ENCODE peak calls at places on chromosomes 11 and 22, in seven cellular contexts. G is CD8-positive, alpha-beta T cell; K is tibial artery; I is uterus; B is adrenal gland; Q is lower lobe of right lung; J is aorta. V is an unnamed sample.

GRCh38 chr22:32354360-32355351 is 3.0 kb upstream of the RFPL3 start:
- DNase-seq in K (no peak), B (peak; percentile 49), G (no peak), I (no peak), J (no peak), Q (no peak), V (peak; percentile 50)

GRCh38 chr11:122721964-122722266 is 66.4 kb downstream of the UBASH3B start:
- DNase-seq in B (no peak), Q (no peak), G (peak; percentile 63), J (no peak), I (no peak), K (no peak), V (no peak)

GRCh38 chr11:794766-795637 is 3.1 kb downstream of the SLC25A22 start:
- DNase-seq in I (no peak), G (no peak), B (no peak), K (no peak), Q (no peak), J (no peak), V (peak; percentile 76)

GRCh38 chr11:69427906-69428880 is 53.3 kb upstream of the LINC01488 start:
- DNase-seq in B (no peak), I (no peak), K (peak; percentile 27), G (no peak), J (peak; percentile 28), Q (no peak), V (no peak)

GRCh38 chr11:108859510-108859909 is 194.6 kb downstream of the DDX10 start:
- DNase-seq in B (no peak), K (no peak), I (no peak), J (no peak), G (no peak), Q (no peak), V (no peak)

GRCh38 chr22:45807156-45807915 is 135.7 kb downstream of the ATXN10 start:
- DNase-seq in B (no peak), I (no peak), J (no peak), K (no peak), G (no peak), Q (no peak), V (no peak)

GRCh38 chr11:11816511-11817319 is 25.1 kb upstream of the USP47 start:
- DNase-seq in G (no peak), J (no peak), I (no peak), K (no peak), B (no peak), Q (no peak), V (no peak)

GRCh38 chr11:40094954-40095353 is 1364.5 kb downstream of the LRRC4C start:
- DNase-seq in I (no peak), J (no peak), B (no peak), G (no peak), Q (no peak), K (no peak), V (no peak)

GRCh38 chr22:48803993-48804810 is 1023.5 kb downstream of the BRD1 start:
- DNase-seq in G (peak; percentile 23), J (no peak), K (no peak), I (no peak), B (no peak), Q (no peak), V (no peak)

GRCh38 chr11:74139151-74139918 is 31.5 kb downstream of the C2CD3 start:
- DNase-seq in K (no peak), Q (no peak), B (no peak), J (no peak), G (no peak), I (no peak), V (no peak)

GRCh38 chr11:6547177-6547576 is 50.1 kb downstream of the DNHD1 start:
- DNase-seq in Q (no peak), J (no peak), I (no peak), K (no peak), B (no peak), G (peak; percentile 37), V (no peak)

GRCh38 chr11:119518746-119519382 is 95.9 kb upstream of the THY1 start:
- DNase-seq in B (no peak), G (no peak), I (no peak), K (no peak), J (no peak), Q (no peak), V (peak; percentile 53)

GRCh38 chr22:22945195-22945594 is 57.6 kb downstream of the IGLL5 start:
- DNase-seq in B (peak; percentile 7), J (no peak), Q (no peak), G (no peak), K (no peak), I (no peak), V (peak; percentile 39)

GRCh38 chr11:61743486-61744095 is 8.8 kb upstream of the MYRF start:
- DNase-seq in G (no peak), I (no peak), K (no peak), Q (no peak), J (no peak), B (no peak), V (no peak)

GRCh38 chr11:130209944-130210854 is 50.6 kb downstream of the ST14 start:
- DNase-seq in B (peak; percentile 25), G (peak; percentile 34), I (no peak), J (no peak), Q (peak; percentile 39), K (peak; percentile 32), V (no peak)

GRCh38 chr11:69292221-69292648 is 1.7 kb upstream of the MYEOV start:
- DNase-seq in Q (peak; percentile 54), I (no peak), B (no peak), G (peak; percentile 68), J (peak; percentile 70), K (no peak), V (peak; percentile 74)

GRCh38 chr11:30521297-30522071 is 64.7 kb downstream of the MPPED2 start:
- DNase-seq in K (no peak), I (no peak), J (no peak), G (no peak), Q (no peak), B (no peak), V (no peak)

GRCh38 chr22:22593964-22594656 is 35.0 kb upstream of the PRAME start:
- DNase-seq in K (no peak), J (no peak), G (peak; percentile 63), B (peak; percentile 78), Q (peak; percentile 57), I (no peak), V (peak; percentile 87)

GRCh38 chr11:126359431-126360048 is 4.1 kb downstream of the ST3GAL4 start:
- DNase-seq in J (peak; percentile 84), Q (no peak), I (peak; percentile 79), G (no peak), B (peak; percentile 95), K (peak; percentile 90), V (no peak)

GRCh38 chr11:94400839-94401772 is at the start of gene GPR83:
- DNase-seq in J (no peak), I (no peak), K (no peak), G (no peak), Q (no peak), B (peak; percentile 56), V (no peak)

GRCh38 chr11:133951484-133952198 is 5.1 kb downstream of the IGSF9B start:
- DNase-seq in K (peak; percentile 90), B (peak; percentile 67), Q (no peak), I (no peak), G (no peak), J (no peak), V (no peak)

GRCh38 chr11:62953811-62954210 is 31.0 kb downstream of the SLC22A6 start:
- DNase-seq in G (no peak), K (no peak), B (no peak), I (no peak), J (no peak), Q (no peak), V (no peak)

GRCh38 chr11:121964591-121964990 is 151.4 kb downstream of the BLID start:
- DNase-seq in G (no peak), J (no peak), K (no peak), I (no peak), Q (no peak), B (peak; percentile 71), V (no peak)

GRCh38 chr11:69978841-69979614 is 99.1 kb upstream of the ANO1 start:
- DNase-seq in B (no peak), Q (no peak), G (no peak), I (no peak), J (peak; percentile 45), K (no peak), V (no peak)

GRCh38 chr11:125874556-125875124 is 12.8 kb upstream of the HYLS1 start:
- DNase-seq in I (peak; percentile 31), G (peak; percentile 55), B (peak; percentile 77), K (no peak), Q (no peak), J (peak; percentile 59), V (peak; percentile 68)

GRCh38 chr22:40289991-40290459 is 56.3 kb upstream of the ADSL start:
- DNase-seq in I (no peak), K (no peak), B (peak; percentile 75), G (peak; percentile 82), Q (peak; percentile 59), J (no peak), V (no peak)

DNA sequence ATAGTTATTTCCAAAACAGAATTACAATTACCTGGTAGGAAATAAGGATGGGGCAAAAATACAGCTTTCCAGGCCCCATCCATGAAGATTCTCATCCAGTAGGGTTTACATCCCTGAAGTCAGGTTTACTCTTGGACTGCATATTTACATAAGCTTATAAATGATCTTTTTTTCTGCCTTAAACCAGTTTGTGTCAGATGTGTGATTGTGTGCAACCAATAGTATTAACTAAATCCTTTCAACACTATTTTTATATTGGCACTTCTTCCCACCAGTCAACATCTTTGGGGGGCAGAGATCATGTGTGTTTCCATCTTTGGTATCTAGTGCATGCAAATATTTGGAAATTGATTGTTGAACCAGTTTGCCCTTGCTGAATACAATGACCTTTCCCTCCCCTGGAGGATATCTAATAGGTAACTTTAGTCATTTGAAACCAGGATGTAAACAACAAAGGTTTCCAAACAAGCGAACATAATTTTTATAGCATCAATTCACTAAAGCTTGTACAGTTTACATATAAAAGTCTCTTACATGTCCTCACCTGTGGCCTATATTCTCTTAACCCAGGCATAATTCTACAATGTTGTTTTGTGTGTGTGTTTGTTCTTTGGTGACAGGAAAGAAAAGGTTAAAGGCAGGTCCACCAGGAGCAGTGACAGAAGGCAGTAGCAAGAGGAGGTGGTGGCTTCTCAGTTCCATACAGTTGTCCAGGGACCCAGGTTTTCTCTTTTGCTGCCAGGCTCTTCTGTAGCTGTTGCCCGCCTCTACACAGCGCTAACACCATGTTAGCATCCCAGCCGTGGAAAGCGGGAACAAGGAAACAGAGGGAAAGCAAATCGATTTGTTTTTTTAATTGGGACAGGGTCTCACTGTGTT is 1.7 kb upstream of the ME3 start:
- DNase-seq in B (no peak), G (no peak), I (no peak), J (no peak), K (no peak), Q (no peak), V (no peak)
- H3K4me1 ChIP-seq in B (peaks cover 28% of the 10 kb centered on the region), G (peaks cover 5% of the 10 kb centered on the region), I (peaks cover 4% of the 10 kb centered on the region), J (peaks cover 2% of the 10 kb centered on the region), K (peaks cover 74% of the 10 kb centered on the region), Q (peaks cover 29% of the 10 kb centered on the region), V (peaks cover 12% of the 10 kb centered on the region)

GRCh38 chr11:64173616-64174355 is 7.9 kb upstream of the MACROD1 start:
- DNase-seq in Q (no peak), B (no peak), J (no peak), I (no peak), G (no peak), K (no peak), V (no peak)
- H3K4me1 ChIP-seq in Q (no peaks in the 10 kb centered on the region), B (no peaks in the 10 kb centered on the region), J (no peaks in the 10 kb centered on the region), I (no peaks in the 10 kb centered on the region), G (peaks cover 7% of the 10 kb centered on the region), K (no peaks in the 10 kb centered on the region), V (no peaks in the 10 kb centered on the region)

GRCh38 chr11:65295001-65295400 is 19.7 kb upstream of the CDC42EP2 start:
- DNase-seq in B (no peak), K (no peak), G (no peak), Q (no peak), J (no peak), I (no peak), V (no peak)
- H3K4me1 ChIP-seq in B (peaks cover 37% of the 10 kb centered on the region), K (peaks cover 44% of the 10 kb centered on the region), G (no peaks in the 10 kb centered on the region), Q (peaks cover 66% of the 10 kb centered on the region), J (no peaks in the 10 kb centered on the region), I (peaks cover 29% of the 10 kb centered on the region), V (no peaks in the 10 kb centered on the region)

GRCh38 chr11:72240461-72241289 is 3.3 kb downstream of the PHOX2A start:
- DNase-seq in J (no peak), I (no peak), B (peak; percentile 67), G (no peak), K (peak; percentile 67), Q (no peak), V (peak; percentile 59)
- H3K4me1 ChIP-seq in J (no peaks in the 10 kb centered on the region), I (no peaks in the 10 kb centered on the region), B (peaks cover 35% of the 10 kb centered on the region), G (peaks cover 17% of the 10 kb centered on the region), K (peaks cover 50% of the 10 kb centered on the region), Q (peaks cover 44% of the 10 kb centered on the region), V (no peaks in the 10 kb centered on the region)

V was measured in Karpas-422.